ENCODE peak calls at places on chromosomes 11 and 22, in seven cellular contexts. M is IMR-90, F is neuronal stem cell, O is H9, Q is mesendoderm, J is H1, Z is trophoblast cell. C is an unnamed sample. For H3K79me1, the result is how much of the 10 kb centered on the place peaks cover.

GRCh38 chr22:25844601-25845000 is 102.6 kb downstream of the MYO18B start:
- DNase-seq in J (no peak), Q (no peak), O (no peak), M (no peak), F (no peak), Z (no peak), C (no peak)

GRCh38 chr11:83257638-83258229 is 28.4 kb downstream of the CCDC90B start:
- DNase-seq in M (peak), O (no peak), Q (peak), F (no peak), Z (peak), J (no peak), C (peak)

GRCh38 chr22:29207562-29208501 is 2.1 kb downstream of the EMID1 start:
- DNase-seq in Q (no peak), F (no peak), Z (no peak), J (no peak), M (no peak), O (no peak), C (no peak)

GRCh38 chr22:34297536-34298120 is 377.4 kb upstream of the LARGE1 start:
- DNase-seq in F (no peak), O (no peak), M (no peak), Q (no peak), J (no peak), Z (no peak), C (no peak)

GRCh38 chr22:42937164-42937854 is 77.6 kb downstream of the PACSIN2 start:
- DNase-seq in M (peak), J (no peak), Z (peak), Q (peak), O (peak), F (no peak), C (peak)

GRCh38 chr22:44080936-44081853 is 57.1 kb downstream of the PARVB start:
- DNase-seq in J (peak), M (peak), Q (peak), F (peak), O (peak), Z (peak), C (peak)

GRCh38 chr22:23213581-23214341 is 33.5 kb downstream of the BCR start:
- DNase-seq in Z (no peak), F (no peak), Q (no peak), M (no peak), J (no peak), O (no peak), C (no peak)

GRCh38 chr11:111422494-111423249 is 43.6 kb upstream of the POU2AF1 start:
- DNase-seq in J (peak), F (peak), O (peak), Q (peak), M (peak), Z (peak), C (peak)

GRCh38 chr11:93773045-93773477 is 11.0 kb upstream of the MED17 start:
- DNase-seq in Z (no peak), Q (peak), F (peak), O (peak), J (peak), M (no peak), C (no peak)

GRCh38 chr11:8168485-8169257 is at the start of gene RIC3:
- DNase-seq in M (no peak), F (peak), J (peak), Q (peak), O (peak), Z (peak), C (no peak)

GRCh38 chr11:67056640-67057409 is at the start of gene RHOD:
- DNase-seq in F (peak), J (peak), Q (peak), M (no peak), O (peak), Z (peak), C (no peak)

GRCh38 chr11:14029971-14030531 is 67.5 kb downstream of the SPON1 start:
- DNase-seq in O (no peak), J (no peak), M (peak), Q (no peak), Z (no peak), F (no peak), C (no peak)

GRCh38 chr22:29524440-29525191 is 28.9 kb downstream of the THOC5 start:
- DNase-seq in Q (peak), Z (peak), M (peak), O (peak), F (no peak), J (peak), C (peak)

GRCh38 chr11:31521497-31522150 is 12.1 kb downstream of the ELP4 start:
- DNase-seq in F (no peak), O (no peak), Z (no peak), M (no peak), Q (no peak), J (no peak), C (no peak)

GRCh38 chr22:49616356-49617231 is 211.1 kb downstream of the BRD1 start:
- DNase-seq in Z (no peak), F (no peak), M (no peak), Q (no peak), J (no peak), O (no peak), C (no peak)

GRCh38 chr22:40177738-40178416 is at the start of gene TNRC6B:
- DNase-seq in O (peak), Z (peak), Q (peak), M (peak), J (peak), F (peak), C (peak)

GRCh38 chr11:64084146-64084961 is 48.6 kb downstream of the FLRT1 start:
- DNase-seq in M (no peak), O (no peak), F (no peak), Z (no peak), Q (no peak), J (no peak), C (no peak)
- H3K79me1 ChIP-seq in M (under half), O (under half), F (under half), Z (under half), Q (under half), J (under half), C (under half)

DNA sequence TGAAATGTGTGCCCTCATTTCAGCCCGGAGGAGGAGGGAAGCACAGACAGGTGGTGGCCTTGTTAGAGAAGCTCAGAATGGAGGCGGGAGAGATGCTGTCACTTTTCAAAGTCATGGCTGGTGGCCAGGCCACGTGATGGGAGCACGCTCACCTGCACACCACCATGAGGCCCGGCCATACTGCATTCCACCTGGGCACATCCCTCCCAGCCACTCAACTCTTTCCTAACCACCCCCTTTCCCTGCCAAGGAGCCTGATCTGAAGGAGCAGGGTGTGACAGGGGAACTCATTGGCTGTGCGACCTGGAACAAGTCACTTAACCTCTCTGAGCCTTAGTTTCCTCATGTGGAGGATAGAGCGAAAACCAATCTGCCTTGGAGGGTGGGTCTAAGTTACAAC is 364.5 kb downstream of the CTTN start:
- DNase-seq in J (no peak), O (no peak), Q (no peak), Z (peak), M (no peak), F (no peak), C (no peak)
- H3K79me1 ChIP-seq in J (under half), O (under half), Q (under half), Z (under half), M (under half), F (under half), C (under half)

DNA sequence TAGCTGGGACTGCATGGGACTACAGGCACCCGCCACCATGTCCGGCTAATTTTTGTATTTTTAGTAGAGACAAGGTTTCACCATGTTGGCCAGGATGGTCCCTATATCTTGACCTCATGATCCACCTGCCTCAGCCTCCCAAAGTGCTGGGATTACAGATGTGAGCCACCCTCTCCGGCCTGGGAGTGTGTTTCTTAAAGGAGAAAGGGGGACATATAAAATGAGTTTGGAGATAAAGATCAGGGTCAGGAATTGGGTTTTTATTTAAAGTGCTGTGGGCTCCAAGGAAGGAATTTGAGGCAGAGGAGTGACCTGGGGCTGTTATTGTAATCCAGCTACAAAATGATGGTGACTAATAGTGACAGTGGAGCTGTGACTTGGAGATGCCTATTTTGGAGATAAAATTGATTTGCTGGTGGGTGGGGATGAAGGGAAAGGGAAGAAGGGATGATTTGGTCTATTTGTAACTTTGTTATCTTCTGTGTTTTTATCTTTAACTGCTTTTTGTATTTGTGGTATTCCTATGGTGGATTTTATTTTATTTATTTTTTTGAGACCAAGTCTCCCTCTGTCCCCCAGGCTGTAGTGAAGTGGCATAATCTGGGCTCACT is 5.0 kb downstream of the CRKL start:
- DNase-seq in M (no peak), J (no peak), Z (peak), Q (peak), F (no peak), O (no peak), C (no peak)
- H3K79me1 ChIP-seq in M (under half), J (under half), Z (under half), Q (under half), F (under half), O (under half), C (under half)

DNA sequence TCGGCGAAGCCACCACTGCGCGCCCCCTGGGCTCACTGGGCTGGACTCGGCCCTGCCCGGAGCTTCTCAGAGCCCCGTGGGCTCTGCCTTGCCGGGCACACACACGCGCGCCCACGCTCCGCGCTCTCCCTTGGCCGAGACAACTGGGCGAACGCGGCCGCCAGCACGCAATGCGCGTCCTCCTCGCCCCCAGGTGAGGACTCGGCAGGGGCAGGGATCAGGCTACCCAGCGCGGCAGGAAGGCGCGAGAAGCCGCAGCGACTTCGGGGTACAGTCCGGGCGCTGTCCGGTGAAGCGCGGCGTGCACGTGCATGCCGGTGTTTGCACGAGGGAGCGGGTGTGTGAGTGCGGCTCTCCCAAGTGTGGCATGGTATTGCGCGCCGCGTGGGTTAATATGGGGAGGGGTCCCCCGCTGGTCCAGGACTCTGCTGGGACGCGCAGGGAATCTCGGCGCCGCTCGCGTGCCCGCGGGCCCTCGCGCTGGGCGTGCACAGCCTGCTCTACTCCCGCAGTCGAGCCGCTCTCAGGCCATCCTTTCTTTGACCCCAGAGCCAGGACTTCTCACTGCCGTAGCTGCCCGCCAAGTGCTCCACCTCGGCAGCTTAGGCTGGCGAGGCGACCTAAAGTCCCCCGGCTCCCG is 5.5 kb downstream of the WNT7B start:
- DNase-seq in F (no peak), J (no peak), O (no peak), M (no peak), Q (no peak), Z (no peak), C (peak)
- H3K79me1 ChIP-seq in F (under half), J (under half), O (under half), M (under half), Q (under half), Z (under half), C (under half)